ENCODE peak calls at places on chromosomes 2 and 18, in four cellular contexts. M, E, D and I are unnamed samples.

GRCh38 chr2:16774980-16775963 is 109.6 kb upstream of the CYRIA start:
- DNase-seq in M (no peak), E (peak; percentile 17), D (no peak), I (peak; percentile 31)

GRCh38 chr18:9507565-9508088 is 32.3 kb downstream of the RALBP1 start:
- DNase-seq in M (no peak), E (no peak), D (no peak), I (no peak)

GRCh38 chr2:133143649-133144048 is 424.6 kb downstream of the NCKAP5 start:
- DNase-seq in M (no peak), E (no peak), D (no peak), I (no peak)

GRCh38 chr18:74234326-74235171 is 57.2 kb downstream of the CYB5A start:
- DNase-seq in M (no peak), E (peak; percentile 97), D (no peak), I (peak; percentile 72)

GRCh38 chr2:86788172-86788571 is 2.5 kb downstream of the CD8A start:
- DNase-seq in M (no peak), E (no peak), D (no peak), I (no peak)

GRCh38 chr18:58290059-58290747 is 246.2 kb downstream of the NEDD4L start:
- DNase-seq in M (no peak), E (no peak), D (no peak), I (peak; percentile 31)

GRCh38 chr2:37322368-37322767 is 2.3 kb downstream of the PRKD3 start:
- DNase-seq in M (no peak), E (peak; percentile 42), D (no peak), I (no peak)

GRCh38 chr2:64939332-64939917 is 49.8 kb upstream of the SLC1A4 start:
- DNase-seq in M (no peak), E (no peak), D (no peak), I (no peak)

GRCh38 chr2:164796999-164797398 is 44.6 kb downstream of the COBLL1 start:
- DNase-seq in M (no peak), E (no peak), D (no peak), I (no peak)

GRCh38 chr18:7987284-7987976 is 420.3 kb downstream of the PTPRM start:
- DNase-seq in M (no peak), E (peak; percentile 89), D (no peak), I (peak; percentile 81)

GRCh38 chr2:127086800-127087737 is 19.9 kb downstream of the BIN1 start:
- DNase-seq in M (peak; percentile 64), E (peak; percentile 93), D (no peak), I (peak; percentile 95)

GRCh38 chr2:241892299-241893137 is 23.0 kb downstream of the RTP5 start:
- DNase-seq in M (peak; percentile 31), E (peak; percentile 61), D (no peak), I (no peak)

GRCh38 chr18:11343096-11343495 is 193.7 kb upstream of the PIEZO2 start:
- DNase-seq in M (no peak), E (no peak), D (no peak), I (no peak)

GRCh38 chr18:22052405-22053105 is 116.8 kb upstream of the GATA6 start:
- DNase-seq in M (no peak), E (no peak), D (no peak), I (no peak)

GRCh38 chr2:129895526-129896082 is 83.9 kb upstream of the RAB6C start:
- DNase-seq in M (no peak), E (no peak), D (no peak), I (no peak)

GRCh38 chr18:36284671-36285295 is 12.7 kb upstream of the FHOD3 start:
- DNase-seq in M (no peak), E (peak; percentile 74), D (peak; percentile 45), I (peak; percentile 74)

GRCh38 chr18:12044591-12044990 is 49.1 kb upstream of the ANKRD62 start:
- DNase-seq in M (no peak), E (peak; percentile 57), D (no peak), I (peak; percentile 39)

GRCh38 chr2:28975671-28976070 is 5.4 kb upstream of the TOGARAM2 start:
- DNase-seq in M (no peak), E (no peak), D (no peak), I (no peak)

GRCh38 chr2:234951386-234952269 is at the start of gene SH3BP4:
- DNase-seq in M (peak; percentile 90), E (peak; percentile 53), D (no peak), I (peak; percentile 81)

GRCh38 chr2:18473241-18473841 is 87.1 kb downstream of the RDH14 start:
- DNase-seq in M (no peak), E (peak; percentile 99), D (no peak), I (peak; percentile 79)

GRCh38 chr2:217897816-217898806 is 104.7 kb downstream of the TNS1 start:
- DNase-seq in M (no peak), E (no peak), D (no peak), I (no peak)

GRCh38 chr18:47436871-47437270 is 185.4 kb upstream of the SKOR2 start:
- DNase-seq in M (no peak), E (peak; percentile 28), D (no peak), I (no peak)

GRCh38 chr18:76922107-76922506 is 99.8 kb downstream of the ZNF236 start:
- DNase-seq in M (peak; percentile 70), E (peak; percentile 36), D (peak; percentile 64), I (peak; percentile 43)

GRCh38 chr2:127582863-127583861 is 47.7 kb downstream of the MYO7B start:
- DNase-seq in M (no peak), E (no peak), D (no peak), I (no peak)

GRCh38 chr2:102603904-102604303 is 15.4 kb upstream of the SLC9A2 start:
- DNase-seq in M (no peak), E (no peak), D (no peak), I (no peak)

GRCh38 chr2:3959372-3959771 is 256.0 kb downstream of the DCDC2C start:
- DNase-seq in M (no peak), E (peak; percentile 28), D (no peak), I (peak; percentile 35)

GRCh38 chr2:237731663-237732062 is 66.9 kb upstream of the RBM44 start:
- DNase-seq in M (no peak), E (peak; percentile 77), D (no peak), I (peak; percentile 70)

GRCh38 chr2:232097758-232098157 is 136.2 kb downstream of the DIS3L2 start:
- DNase-seq in M (no peak), E (no peak), D (no peak), I (no peak)

GRCh38 chr2:113251118-113251517 is 27.6 kb downstream of the PAX8 start:
- DNase-seq in M (no peak), E (no peak), D (no peak), I (no peak)

GRCh38 chr18:48244530-48244929 is 164.7 kb downstream of the ZBTB7C start:
- DNase-seq in M (no peak), E (no peak), D (no peak), I (no peak)

GRCh38 chr18:49447810-49448745 is 12.4 kb downstream of the DYM start:
- DNase-seq in M (no peak), E (peak; percentile 68), D (peak; percentile 58), I (peak; percentile 59)

GRCh38 chr2:12824771-12825363 is 108.1 kb downstream of the TRIB2 start:
- DNase-seq in M (peak; percentile 18), E (peak; percentile 28), D (no peak), I (peak; percentile 17)

GRCh38 chr2:112520234-112520783 is 22.0 kb upstream of the POLR1B start:
- DNase-seq in M (no peak), E (no peak), D (no peak), I (no peak)

GRCh38 chr2:4693266-4693665 is 989.9 kb downstream of the DCDC2C start:
- DNase-seq in M (no peak), E (no peak), D (peak; percentile 42), I (peak; percentile 53)

GRCh38 chr2:215712219-215712849 is 276.5 kb upstream of the FN1 start:
- DNase-seq in M (no peak), E (peak; percentile 56), D (no peak), I (no peak)

GRCh38 chr2:71001592-71002570 is 7.2 kb upstream of the TEX261 start:
- DNase-seq in M (no peak), E (no peak), D (no peak), I (no peak)

GRCh38 chr2:55019547-55020258 is 30.5 kb downstream of the RTN4 start:
- DNase-seq in M (no peak), E (no peak), D (no peak), I (no peak)

GRCh38 chr18:57533399-57533884 is 53.1 kb downstream of the FECH start:
- DNase-seq in M (no peak), E (peak; percentile 8), D (no peak), I (no peak)

GRCh38 chr2:129923265-129924141 is 56.0 kb upstream of the RAB6C start:
- DNase-seq in M (no peak), E (peak; percentile 54), D (peak; percentile 42), I (peak; percentile 43)

GRCh38 chr2:75324716-75325291 is 125.5 kb upstream of the TACR1 start:
- DNase-seq in M (no peak), E (peak; percentile 36), D (no peak), I (no peak)

GRCh38 chr2:24870440-24870839 is 49.6 kb downstream of the ADCY3 start:
- DNase-seq in M (no peak), E (no peak), D (no peak), I (no peak)
- H3K4me3 ChIP-seq in M (no peak overlapping the region), E (no peak overlapping the region), D (no peak overlapping the region), I (no peak overlapping the region)

DNA sequence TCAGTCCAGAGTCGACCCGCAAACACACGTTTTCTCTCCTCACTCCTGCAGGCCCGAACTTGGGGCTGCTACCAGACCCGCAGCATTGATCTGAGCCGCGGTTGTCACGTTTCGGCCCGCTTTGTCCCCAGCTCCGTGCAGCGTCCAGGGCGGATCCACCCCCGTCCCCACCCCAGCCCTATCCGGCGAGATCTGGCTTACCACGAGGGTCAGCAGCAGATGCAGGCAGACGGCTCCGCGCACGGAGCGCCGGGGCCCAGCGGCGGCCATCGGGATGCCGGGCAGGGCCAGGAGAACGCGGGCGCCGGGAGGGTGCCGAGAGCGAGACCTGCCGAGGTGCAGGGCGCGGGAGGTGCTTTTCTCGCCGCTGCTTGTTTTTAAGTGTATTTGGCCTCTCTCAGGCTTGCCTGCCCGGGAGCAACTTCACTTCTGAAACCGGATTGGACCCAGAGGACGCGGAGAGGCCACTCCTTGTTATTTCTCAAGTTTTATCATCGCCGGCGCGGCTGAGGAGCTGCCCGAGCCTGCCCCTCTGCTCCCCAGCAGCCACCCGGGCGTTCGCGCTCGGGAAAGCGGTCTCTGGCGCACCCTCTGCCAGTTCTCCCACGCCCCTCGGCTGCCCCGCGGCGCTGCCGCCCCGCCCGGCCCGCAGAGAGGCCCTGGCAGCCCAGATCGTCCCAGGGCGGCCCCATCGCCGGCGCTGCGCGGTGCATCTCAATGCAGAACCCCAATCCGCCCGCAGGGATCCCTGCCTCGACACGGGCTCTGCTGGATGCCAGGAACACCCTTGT is at the start of gene DSC3:
- DNase-seq in M (peak; percentile 50), E (no peak), D (no peak), I (peak; percentile 17)
- TF ChIP-seq CTCF in M (no peak), E (no peak), D (no peak), I (no peak)

GRCh38 chr18:33576999-33577687 is 876 bp upstream of the ASXL3 start:
- DNase-seq in M (no peak), E (no peak), D (no peak), I (no peak)
- H3K4me3 ChIP-seq in M (no peak overlapping the region), E (no peak overlapping the region), D (no peak overlapping the region), I (peak overlapping the region; percentile 75)

DNA sequence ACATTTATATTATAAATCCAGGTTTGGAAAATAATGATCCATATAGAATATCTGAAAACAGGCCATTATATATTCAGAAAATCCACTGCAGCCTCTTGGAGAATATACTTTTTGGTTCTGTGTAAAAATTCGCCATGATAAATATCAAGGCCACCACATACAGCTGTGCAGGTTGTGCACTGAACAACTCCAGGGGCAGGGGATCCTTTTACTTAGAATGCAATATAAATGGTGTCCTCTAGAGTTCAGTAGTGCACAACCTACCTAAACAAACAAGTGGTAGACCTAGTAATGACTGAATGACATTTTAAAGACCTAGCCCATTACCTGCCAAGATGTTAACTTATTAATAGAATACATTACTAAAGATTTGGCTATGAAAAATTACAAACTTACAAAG is 22.4 kb downstream of the MOGAT1 start:
- DNase-seq in M (no peak), E (peak; percentile 51), D (no peak), I (peak; percentile 22)
- TF ChIP-seq CTCF in M (no peak), E (peak; percentile 40), D (peak; percentile 51), I (no peak)

GRCh38 chr2:157334335-157334734 is 8.7 kb upstream of the ERMN start:
- DNase-seq in M (no peak), E (no peak), D (no peak), I (no peak)
- H3K4me3 ChIP-seq in M (no peak overlapping the region), E (no peak overlapping the region), D (no peak overlapping the region), I (no peak overlapping the region)